ENCODE peak calls at places on chromosomes 7 and 10, in ten cellular contexts. J, U, L, V, E, A, F, R, T and Y are unnamed samples.

GRCh38 chr7:101990811-101991418 is 173.5 kb downstream of the CUX1 start:
- DNase-seq in V (no peak), L (no peak), T (no peak), U (peak; percentile 87), R (no peak), F (no peak), E (no peak), A (no peak), J (no peak), Y (no peak)

GRCh38 chr7:15755061-15755460 is 68.6 kb upstream of the MEOX2 start:
- DNase-seq in T (no peak), J (no peak), R (no peak), A (peak; percentile 72), U (no peak), F (no peak), L (no peak), E (no peak), V (no peak), Y (no peak)

GRCh38 chr10:97714401-97715258 is 1.1 kb downstream of the MARVELD1 start:
- DNase-seq in T (no peak), R (peak; percentile 83), E (peak; percentile 34), A (peak; percentile 80), U (peak; percentile 90), V (peak; percentile 83), J (peak; percentile 53), L (peak; percentile 86), F (no peak), Y (peak; percentile 75)

GRCh38 chr7:54788664-54789063 is 29.7 kb upstream of the SEC61G start:
- DNase-seq in J (peak; percentile 95), V (peak; percentile 87), E (no peak), L (peak; percentile 72), F (peak; percentile 81), T (peak; percentile 82), A (peak; percentile 87), U (no peak), R (peak; percentile 68), Y (peak; percentile 93)

GRCh38 chr10:110498087-110498981 is 627 bp downstream of the DUSP5 start:
- DNase-seq in R (peak; percentile 77), E (no peak), U (peak; percentile 93), J (no peak), V (peak; percentile 29), L (peak; percentile 43), T (no peak), F (no peak), A (peak; percentile 63), Y (no peak)

GRCh38 chr7:51977913-51978312 is 661.3 kb upstream of the COBL start:
- DNase-seq in R (no peak), U (no peak), F (no peak), E (no peak), V (no peak), J (no peak), L (no peak), A (no peak), T (no peak), Y (no peak)

GRCh38 chr7:42012786-42013360 is 224.1 kb downstream of the GLI3 start:
- DNase-seq in U (no peak), V (no peak), A (peak; percentile 78), E (no peak), T (peak; percentile 43), L (no peak), R (no peak), J (peak; percentile 44), F (no peak), Y (no peak)

GRCh38 chr10:24849051-24849450 is 103.4 kb downstream of the PRTFDC1 start:
- DNase-seq in T (no peak), V (no peak), R (no peak), U (no peak), F (no peak), A (peak; percentile 51), J (no peak), L (no peak), E (no peak), Y (peak; percentile 58)

DNA sequence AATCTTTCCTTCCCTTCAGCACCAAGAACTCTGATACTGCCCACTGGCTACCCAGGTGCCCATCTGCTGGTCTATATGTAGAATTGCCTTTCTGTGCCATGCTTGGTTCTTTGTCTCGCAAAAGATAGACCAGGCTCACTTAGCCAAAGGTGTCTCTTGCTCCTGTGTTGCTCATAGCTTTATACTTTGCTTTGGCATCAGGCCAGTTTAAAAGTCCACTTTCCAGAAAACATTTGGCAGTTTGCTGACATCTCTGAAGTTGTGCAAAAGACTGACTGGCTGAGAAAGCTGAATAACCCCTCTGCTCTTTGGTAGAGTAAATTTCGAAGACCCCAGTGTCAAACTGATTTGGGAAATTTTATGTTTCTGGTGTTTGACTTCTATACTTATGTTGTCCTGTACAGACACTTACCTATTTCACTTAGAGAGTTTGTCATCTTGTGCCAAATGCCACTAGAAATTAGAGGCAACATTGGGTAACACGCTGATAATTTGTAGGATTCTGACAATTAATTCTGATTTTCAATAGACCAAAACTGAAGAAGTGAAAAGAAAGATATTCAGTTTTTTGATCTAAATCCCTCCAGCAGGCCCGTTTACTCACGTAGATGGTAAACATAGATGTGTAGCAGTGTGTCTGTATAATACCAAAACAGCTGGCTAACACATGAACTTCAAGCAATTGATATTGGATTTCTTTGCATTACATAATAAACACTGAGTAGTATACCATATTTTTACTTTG is 91.1 kb downstream of the CPED1 start:
- DNase-seq in J (peak; percentile 73), E (no peak), F (no peak), R (no peak), T (no peak), L (no peak), U (no peak), A (peak; percentile 25), V (no peak), Y (peak; percentile 18)
- TF ChIP-seq CTCF in J (peak; percentile 35), E (no peak), F (peak; percentile 38), R (no peak), T (peak; percentile 20), L (no peak), U (no peak), A (no peak), V (peak; percentile 7), Y (no peak)

GRCh38 chr10:71011141-71011540 is 122.8 kb upstream of the PCBD1 start:
- DNase-seq in T (no peak), R (no peak), V (no peak), J (no peak), E (no peak), F (no peak), L (no peak), U (no peak), A (no peak), Y (no peak)

GRCh38 chr10:71007516-71007915 is 119.2 kb upstream of the PCBD1 start:
- DNase-seq in L (no peak), J (no peak), U (peak; percentile 35), V (no peak), R (no peak), E (no peak), A (no peak), F (no peak), T (no peak), Y (no peak)

GRCh38 chr10:71010730-71011129 is 122.4 kb upstream of the PCBD1 start:
- DNase-seq in E (no peak), A (no peak), T (no peak), R (no peak), L (no peak), U (peak; percentile 60), F (no peak), J (no peak), V (no peak), Y (no peak)

GRCh38 chr10:71008150-71008549 is 119.8 kb upstream of the PCBD1 start:
- DNase-seq in V (no peak), T (no peak), U (peak; percentile 7), F (no peak), L (no peak), A (no peak), E (no peak), J (no peak), R (no peak), Y (no peak)

GRCh38 chr10:71009031-71009605 is 120.8 kb upstream of the PCBD1 start:
- DNase-seq in A (no peak), U (no peak), R (no peak), E (no peak), F (no peak), L (no peak), T (no peak), V (no peak), J (no peak), Y (no peak)
- H3K27me3 ChIP-seq in A (peaks cover 4% of the 10 kb centered on the region), U (no peaks in the 10 kb centered on the region), R (no peaks in the 10 kb centered on the region), E (no peaks in the 10 kb centered on the region), F (peaks cover 11% of the 10 kb centered on the region), L (no peaks in the 10 kb centered on the region), T (peaks cover 26% of the 10 kb centered on the region), V (peaks cover 2% of the 10 kb centered on the region), J (peaks cover 31% of the 10 kb centered on the region), Y (peaks cover 14% of the 10 kb centered on the region)

DNA sequence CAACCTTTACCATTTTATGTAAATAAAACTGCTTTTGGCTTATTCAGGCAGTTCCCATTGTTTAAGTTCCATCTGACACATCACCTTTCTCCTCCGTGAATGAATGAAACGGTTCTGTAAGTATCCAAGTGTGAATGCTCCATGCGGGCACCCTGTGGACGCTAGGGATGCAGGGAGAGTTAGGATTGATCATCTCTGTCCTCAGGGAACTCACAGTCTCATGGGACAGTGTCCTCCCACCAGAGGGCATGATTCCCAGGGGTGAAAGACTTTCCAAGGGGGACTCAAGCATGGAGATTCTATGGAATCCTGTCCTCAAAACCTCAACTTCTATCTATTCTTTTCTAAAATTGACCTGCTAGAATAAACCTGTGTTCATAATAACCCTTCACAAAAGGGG is 98.8 kb downstream of the HECW1 start:
- DNase-seq in F (no peak), R (peak; percentile 27), A (no peak), L (no peak), V (no peak), E (no peak), U (no peak), J (peak; percentile 14), T (no peak), Y (peak; percentile 5)
- TF ChIP-seq CTCF in F (peak; percentile 24), R (peak; percentile 40), A (peak; percentile 7), L (peak; percentile 61), V (peak; percentile 27), E (no peak), U (no peak), J (peak; percentile 48), T (peak; percentile 40), Y (peak; percentile 21)

GRCh38 chr7:128167316-128167691 is 73.8 kb upstream of the LEP start:
- DNase-seq in J (peak; percentile 16), E (no peak), U (no peak), T (peak; percentile 60), R (peak; percentile 71), F (no peak), V (peak; percentile 52), A (peak; percentile 72), L (peak; percentile 53), Y (peak; percentile 54)

GRCh38 chr7:128165927-128166420 is 75.1 kb upstream of the LEP start:
- DNase-seq in U (no peak), E (no peak), V (no peak), L (no peak), A (no peak), F (no peak), T (no peak), R (no peak), J (no peak), Y (no peak)

GRCh38 chr7:128166603-128167315 is 74.3 kb upstream of the LEP start:
- DNase-seq in U (no peak), A (peak; percentile 13), J (no peak), R (peak; percentile 64), T (no peak), F (no peak), E (no peak), L (peak; percentile 62), V (peak; percentile 12), Y (no peak)

GRCh38 chr7:128168667-128169210 is 72.3 kb upstream of the LEP start:
- DNase-seq in F (no peak), E (no peak), V (peak; percentile 8), A (peak; percentile 15), R (peak; percentile 92), L (peak; percentile 88), J (no peak), U (no peak), T (no peak), Y (no peak)

DNA sequence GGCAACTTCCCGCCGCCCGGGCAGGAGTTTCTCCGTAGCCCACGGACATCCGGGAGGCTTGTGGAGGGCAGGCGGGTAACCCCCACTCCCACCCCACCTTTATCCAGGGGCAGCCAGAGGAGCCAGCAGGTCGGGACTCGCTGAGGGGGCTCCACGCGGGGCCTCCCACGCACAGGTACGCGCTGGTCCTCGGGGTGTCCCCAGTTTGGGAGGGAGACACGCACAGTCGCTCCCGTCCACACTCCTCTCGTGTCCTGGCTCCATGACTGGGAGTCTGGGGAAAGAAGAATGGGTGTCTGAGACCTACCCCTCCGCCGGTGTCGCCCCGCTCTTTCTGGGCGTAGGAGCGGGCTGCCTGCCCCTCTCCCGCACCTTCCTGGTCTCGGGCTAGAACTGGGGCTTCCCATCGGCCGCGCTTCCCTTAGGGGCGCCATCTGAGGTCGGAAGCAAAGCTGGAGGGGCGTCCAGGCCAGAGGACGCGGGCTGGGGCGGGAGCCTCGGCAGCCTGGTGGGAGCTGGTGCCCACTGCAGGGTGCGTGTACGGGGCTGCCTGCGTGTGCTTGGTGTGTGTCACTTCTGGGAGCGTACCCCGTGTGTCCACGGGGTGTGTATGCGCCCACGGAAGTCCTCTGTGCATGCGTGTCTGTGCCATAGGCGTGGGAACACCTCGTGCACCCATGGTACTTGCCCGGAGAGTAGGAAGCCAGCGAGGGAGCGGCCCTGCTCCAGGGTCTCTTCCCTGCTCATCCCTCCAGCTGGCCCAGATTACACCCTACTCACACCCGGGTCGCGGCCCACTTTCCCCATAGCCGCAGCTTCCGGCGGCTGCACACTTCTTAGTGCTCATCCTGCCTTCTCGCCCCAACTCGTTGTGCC is 73.0 kb upstream of the LEP start:
- DNase-seq in F (no peak), A (no peak), T (no peak), E (no peak), R (peak; percentile 40), L (peak; percentile 44), V (no peak), U (no peak), J (no peak), Y (no peak)
- H3K27me3 ChIP-seq in F (peaks cover 70% of the 10 kb centered on the region), A (peaks cover 65% of the 10 kb centered on the region), T (peaks cover 67% of the 10 kb centered on the region), E (no peaks in the 10 kb centered on the region), R (peaks cover 100% of the 10 kb centered on the region), L (peaks cover 45% of the 10 kb centered on the region), V (peaks cover 6% of the 10 kb centered on the region), U (peaks cover 43% of the 10 kb centered on the region), J (peaks cover 19% of the 10 kb centered on the region), Y (peaks cover 22% of the 10 kb centered on the region)